ENCODE peak calls at places on chromosomes 16 and 17, in six cellular contexts. N is fibroblast of lung, P is osteocyte, C is WERI-Rb-1, O is sciatic nerve, U is HT1080. J is an unnamed sample.

GRCh38 chr17:81556863-81557262 is 4.7 kb upstream of the FAAP100 start:
- DNase-seq in C (no peak), N (no peak), U (no peak), P (no peak), O (no peak), J (no peak)

GRCh38 chr17:32769846-32770245 is 107.1 kb downstream of the MYO1D start:
- DNase-seq in P (no peak), C (no peak), O (no peak), U (no peak), N (no peak), J (no peak)

GRCh38 chr17:41681776-41682175 is 6.9 kb upstream of the EIF1 start:
- DNase-seq in O (no peak), U (no peak), N (no peak), P (no peak), C (no peak), J (no peak)

GRCh38 chr16:75616541-75617010 is 6.5 kb downstream of the ADAT1 start:
- DNase-seq in N (no peak), O (no peak), U (no peak), C (no peak), P (no peak), J (no peak)

GRCh38 chr17:29726721-29727252 is 104.1 kb upstream of the CORO6 start:
- DNase-seq in N (no peak), C (no peak), P (no peak), O (no peak), U (peak), J (no peak)

GRCh38 chr16:87824991-87825841 is 44.1 kb downstream of the SLC7A5 start:
- DNase-seq in P (no peak), U (no peak), C (no peak), O (no peak), N (no peak), J (no peak)

GRCh38 chr17:8332688-8333087 is 7.0 kb upstream of the ODF4 start:
- DNase-seq in P (no peak), O (no peak), C (peak), N (no peak), U (no peak), J (no peak)

GRCh38 chr17:28258347-28258887 is 60.6 kb upstream of the TMEM97 start:
- DNase-seq in C (no peak), U (no peak), O (no peak), P (no peak), N (no peak), J (no peak)

GRCh38 chr16:88002749-88003148 is 51.5 kb downstream of the BANP start:
- DNase-seq in U (no peak), N (no peak), C (no peak), P (no peak), O (peak), J (no peak)

GRCh38 chr16:26668026-26668425 is 398.7 kb upstream of the C16orf82 start:
- DNase-seq in P (peak), C (no peak), O (no peak), N (no peak), U (no peak), J (no peak)

GRCh38 chr17:16419929-16420271 is 4.5 kb downstream of the TRPV2 start:
- DNase-seq in C (no peak), U (peak), O (no peak), P (no peak), N (peak), J (no peak)

GRCh38 chr17:76940293-76940692 is 72.1 kb downstream of the MGAT5B start:
- DNase-seq in C (no peak), P (no peak), O (no peak), U (no peak), N (no peak), J (no peak)

GRCh38 chr17:30290696-30291570 is 811 bp downstream of the BLMH start:
- DNase-seq in O (no peak), U (peak), N (peak), P (no peak), C (peak), J (peak)

GRCh38 chr16:19696961-19697360 is 21.1 kb downstream of the KNOP1 start:
- DNase-seq in U (no peak), N (no peak), O (no peak), P (no peak), C (no peak), J (no peak)

GRCh38 chr17:62162898-62163297 is 97.8 kb upstream of the MED13 start:
- DNase-seq in O (no peak), U (no peak), C (no peak), P (no peak), N (no peak), J (no peak)

GRCh38 chr16:73192227-73192894 is 144.4 kb upstream of the ZFHX3 start:
- DNase-seq in O (no peak), P (no peak), N (no peak), U (no peak), C (no peak), J (no peak)

GRCh38 chr16:88712362-88712979 is 6.2 kb downstream of the CTU2 start:
- DNase-seq in N (no peak), O (no peak), C (no peak), P (no peak), U (no peak), J (no peak)

GRCh38 chr16:57538235-57538711 is 1.9 kb upstream of the CCDC102A start:
- DNase-seq in C (no peak), O (peak), N (no peak), U (no peak), P (peak), J (no peak)

GRCh38 chr17:30186761-30187160 is 48.7 kb downstream of the SLC6A4 start:
- DNase-seq in C (no peak), N (no peak), O (no peak), U (no peak), P (no peak), J (no peak)

GRCh38 chr17:32341857-32342602 is at the start of gene C17orf75:
- DNase-seq in C (peak), N (peak), O (peak), P (peak), U (peak), J (peak)

GRCh38 chr17:39668141-39668924 is at the start of gene PNMT:
- DNase-seq in C (no peak), U (no peak), P (no peak), N (peak), O (peak), J (peak)

GRCh38 chr16:52496051-52496876 is 50.7 kb downstream of the TOX3 start:
- DNase-seq in O (no peak), U (no peak), P (no peak), C (no peak), N (no peak), J (no peak)

J was measured in ovary.